ENCODE peak calls at places on chromosomes 16 and 17, in seven cellular contexts. V, Q, X, N, C, Z and M are unnamed samples.

GRCh38 chr17:14744716-14745115 is 443.8 kb downstream of the HS3ST3B1 start:
- DNase-seq in C (no peak), Q (no peak), V (no peak), Z (no peak), X (no peak), N (no peak), M (peak)

GRCh38 chr17:19725486-19725885 is 9.1 kb upstream of the SLC47A2 start:
- DNase-seq in N (no peak), X (no peak), Z (no peak), V (no peak), C (no peak), Q (no peak), M (no peak)

GRCh38 chr16:85798901-85799496 is 345 bp downstream of the EMC8 start:
- DNase-seq in N (no peak), X (no peak), Z (peak), Q (peak), V (peak), C (peak), M (peak)

GRCh38 chr17:78759969-78760352 is 22.1 kb downstream of the CYTH1 start:
- DNase-seq in Q (no peak), X (peak), V (no peak), Z (no peak), C (no peak), N (no peak), M (no peak)

GRCh38 chr16:5041604-5042133 is 7.9 kb upstream of the NAGPA start:
- DNase-seq in C (no peak), X (no peak), V (no peak), N (no peak), Z (no peak), Q (no peak), M (no peak)

GRCh38 chr16:87138316-87138715 is 178.9 kb downstream of the C16orf95 start:
- DNase-seq in C (no peak), V (no peak), N (no peak), Z (no peak), X (no peak), Q (no peak), M (no peak)

GRCh38 chr17:59451706-59452105 is 113.7 kb upstream of the DHX40 start:
- DNase-seq in C (no peak), Z (no peak), N (no peak), X (no peak), Q (no peak), V (no peak), M (no peak)

GRCh38 chr17:17416400-17417360 is 60.1 kb upstream of the MED9 start:
- DNase-seq in N (no peak), C (no peak), Q (no peak), Z (peak), X (peak), V (peak), M (no peak)

GRCh38 chr17:61601297-61601696 is 10.3 kb upstream of the NACA2 start:
- DNase-seq in Z (no peak), C (no peak), N (no peak), X (no peak), Q (no peak), V (no peak), M (no peak)

GRCh38 chr16:4420703-4421102 is 4.3 kb upstream of the CORO7 start:
- DNase-seq in C (no peak), Q (no peak), V (no peak), N (no peak), X (no peak), Z (no peak), M (no peak)

GRCh38 chr17:9386401-9386800 is 189.2 kb downstream of the STX8 start:
- DNase-seq in C (no peak), Z (no peak), X (no peak), N (no peak), Q (no peak), V (no peak), M (no peak)

GRCh38 chr17:32141690-32142037 is 638 bp upstream of the RHOT1 start:
- DNase-seq in V (no peak), N (no peak), X (no peak), Q (no peak), C (no peak), Z (no peak), M (no peak)

GRCh38 chr16:59412275-59412841 is 678.2 kb upstream of the GOT2 start:
- DNase-seq in X (no peak), N (no peak), Q (no peak), V (no peak), C (no peak), Z (no peak), M (no peak)

GRCh38 chr16:86960266-86960665 is 356.9 kb downstream of the C16orf95 start:
- DNase-seq in N (no peak), C (no peak), V (no peak), Q (no peak), Z (no peak), X (no peak), M (no peak)